ENCODE peak calls at places on chromosomes 7 and 10, in eight cellular contexts. One of them, this sample, is unnamed.

GRCh38 chr7:46191776-46192175 is 270.7 kb upstream of the IGFBP3 start:
- DNase-seq in left lung: no peak
- DNase-seq in heart right ventricle: no peak
- DNase-seq in body of pancreas: no peak
- DNase-seq in astrocyte: peak
- DNase-seq in cardiac muscle cell: no peak
- DNase-seq in A549: no peak
- DNase-seq in ascending aorta: no peak
- DNase-seq in this sample: no peak

GRCh38 chr10:115606081-115606480 is 512.9 kb downstream of the ATRNL1 start:
- DNase-seq in left lung: no peak
- DNase-seq in heart right ventricle: no peak
- DNase-seq in body of pancreas: no peak
- DNase-seq in astrocyte: peak
- DNase-seq in cardiac muscle cell: no peak
- DNase-seq in A549: no peak
- DNase-seq in ascending aorta: no peak
- DNase-seq in this sample: no peak

GRCh38 chr10:17645591-17646345 is 1.8 kb downstream of the STAM start:
- DNase-seq in left lung: no peak
- DNase-seq in heart right ventricle: no peak
- DNase-seq in body of pancreas: no peak
- DNase-seq in astrocyte: peak
- DNase-seq in cardiac muscle cell: no peak
- DNase-seq in A549: no peak
- DNase-seq in ascending aorta: no peak
- DNase-seq in this sample: no peak

GRCh38 chr7:23654508-23654907 is 25.5 kb upstream of the FAM221A start:
- DNase-seq in left lung: no peak
- DNase-seq in heart right ventricle: no peak
- DNase-seq in body of pancreas: peak
- DNase-seq in astrocyte: no peak
- DNase-seq in cardiac muscle cell: peak
- DNase-seq in A549: peak
- DNase-seq in ascending aorta: no peak
- DNase-seq in this sample: peak

GRCh38 chr7:141617280-141617679 is 66.1 kb downstream of the AGK start:
- DNase-seq in left lung: no peak
- DNase-seq in heart right ventricle: no peak
- DNase-seq in body of pancreas: no peak
- DNase-seq in astrocyte: no peak
- DNase-seq in cardiac muscle cell: no peak
- DNase-seq in A549: no peak
- DNase-seq in ascending aorta: no peak
- DNase-seq in this sample: no peak

GRCh38 chr7:73999664-74000420 is 28.1 kb upstream of the ELN start:
- DNase-seq in left lung: no peak
- DNase-seq in heart right ventricle: no peak
- DNase-seq in body of pancreas: peak
- DNase-seq in astrocyte: peak
- DNase-seq in cardiac muscle cell: peak
- DNase-seq in A549: no peak
- DNase-seq in ascending aorta: peak
- DNase-seq in this sample: no peak

GRCh38 chr7:29951206-29951605 is 38.4 kb downstream of the SCRN1 start:
- DNase-seq in left lung: no peak
- DNase-seq in heart right ventricle: no peak
- DNase-seq in body of pancreas: no peak
- DNase-seq in astrocyte: no peak
- DNase-seq in cardiac muscle cell: no peak
- DNase-seq in A549: no peak
- DNase-seq in ascending aorta: no peak
- DNase-seq in this sample: no peak

GRCh38 chr7:152076324-152076821 is 50.9 kb downstream of the GALNT11 start:
- DNase-seq in left lung: no peak
- DNase-seq in heart right ventricle: no peak
- DNase-seq in body of pancreas: peak
- DNase-seq in astrocyte: no peak
- DNase-seq in cardiac muscle cell: peak
- DNase-seq in A549: peak
- DNase-seq in ascending aorta: no peak
- DNase-seq in this sample: peak

GRCh38 chr7:117830422-117830954 is 42.8 kb downstream of the CTTNBP2 start:
- DNase-seq in left lung: peak
- DNase-seq in heart right ventricle: no peak
- DNase-seq in body of pancreas: no peak
- DNase-seq in astrocyte: no peak
- DNase-seq in cardiac muscle cell: no peak
- DNase-seq in A549: no peak
- DNase-seq in ascending aorta: no peak
- DNase-seq in this sample: no peak

GRCh38 chr10:72173635-72174296 is 42.0 kb upstream of the ANAPC16 start:
- DNase-seq in left lung: no peak
- DNase-seq in heart right ventricle: no peak
- DNase-seq in body of pancreas: no peak
- DNase-seq in astrocyte: peak
- DNase-seq in cardiac muscle cell: no peak
- DNase-seq in A549: peak
- DNase-seq in ascending aorta: no peak
- DNase-seq in this sample: no peak

GRCh38 chr10:71837085-71837827 is 13.8 kb downstream of the PSAP start:
- DNase-seq in left lung: no peak
- DNase-seq in heart right ventricle: no peak
- DNase-seq in body of pancreas: no peak
- DNase-seq in astrocyte: no peak
- DNase-seq in cardiac muscle cell: no peak
- DNase-seq in A549: peak
- DNase-seq in ascending aorta: no peak
- DNase-seq in this sample: no peak

GRCh38 chr10:132292287-132292971 is 15.3 kb downstream of the STK32C start:
- DNase-seq in left lung: peak
- DNase-seq in heart right ventricle: no peak
- DNase-seq in body of pancreas: no peak
- DNase-seq in astrocyte: no peak
- DNase-seq in cardiac muscle cell: no peak
- DNase-seq in A549: no peak
- DNase-seq in ascending aorta: peak
- DNase-seq in this sample: no peak

GRCh38 chr7:79452032-79452494 is 1.4 kb downstream of the MAGI2 start:
- DNase-seq in left lung: peak
- DNase-seq in heart right ventricle: peak
- DNase-seq in body of pancreas: peak
- DNase-seq in astrocyte: peak
- DNase-seq in cardiac muscle cell: peak
- DNase-seq in A549: peak
- DNase-seq in ascending aorta: peak
- DNase-seq in this sample: peak

GRCh38 chr7:143884978-143885559 is 16.9 kb downstream of the TCAF1 start:
- DNase-seq in left lung: peak
- DNase-seq in heart right ventricle: peak
- DNase-seq in body of pancreas: no peak
- DNase-seq in astrocyte: peak
- DNase-seq in cardiac muscle cell: peak
- DNase-seq in A549: no peak
- DNase-seq in ascending aorta: no peak
- DNase-seq in this sample: peak

GRCh38 chr10:109978481-109978880 is 29.3 kb upstream of the ADD3 start:
- DNase-seq in left lung: no peak
- DNase-seq in heart right ventricle: no peak
- DNase-seq in body of pancreas: peak
- DNase-seq in astrocyte: peak
- DNase-seq in cardiac muscle cell: peak
- DNase-seq in A549: peak
- DNase-seq in ascending aorta: no peak
- DNase-seq in this sample: peak

GRCh38 chr7:80392229-80393169 is 119.4 kb downstream of the GNAT3 start:
- DNase-seq in left lung: no peak
- DNase-seq in heart right ventricle: no peak
- DNase-seq in body of pancreas: no peak
- DNase-seq in astrocyte: no peak
- DNase-seq in cardiac muscle cell: peak
- DNase-seq in A549: peak
- DNase-seq in ascending aorta: no peak
- DNase-seq in this sample: no peak

GRCh38 chr10:95097805-95098204 is 28.5 kb upstream of the CYP2C8 start:
- DNase-seq in left lung: no peak
- DNase-seq in heart right ventricle: no peak
- DNase-seq in body of pancreas: no peak
- DNase-seq in astrocyte: no peak
- DNase-seq in cardiac muscle cell: no peak
- DNase-seq in A549: no peak
- DNase-seq in ascending aorta: no peak
- DNase-seq in this sample: no peak

GRCh38 chr10:22475857-22476600 is 130.7 kb downstream of the SPAG6 start:
- DNase-seq in left lung: no peak
- DNase-seq in heart right ventricle: peak
- DNase-seq in body of pancreas: no peak
- DNase-seq in astrocyte: no peak
- DNase-seq in cardiac muscle cell: no peak
- DNase-seq in A549: peak
- DNase-seq in ascending aorta: no peak
- DNase-seq in this sample: no peak

GRCh38 chr7:125934539-125934938 is 1004.9 kb upstream of the POT1 start:
- DNase-seq in left lung: no peak
- DNase-seq in heart right ventricle: no peak
- DNase-seq in body of pancreas: no peak
- DNase-seq in astrocyte: no peak
- DNase-seq in cardiac muscle cell: no peak
- DNase-seq in A549: no peak
- DNase-seq in ascending aorta: no peak
- DNase-seq in this sample: no peak

GRCh38 chr10:60141916-60142559 is 235.7 kb upstream of the CCDC6 start:
- DNase-seq in left lung: no peak
- DNase-seq in heart right ventricle: no peak
- DNase-seq in body of pancreas: no peak
- DNase-seq in astrocyte: no peak
- DNase-seq in cardiac muscle cell: no peak
- DNase-seq in A549: no peak
- DNase-seq in ascending aorta: no peak
- DNase-seq in this sample: no peak
- H3K4me3 ChIP-seq in left lung: no peak
- H3K4me3 ChIP-seq in heart right ventricle: no peak
- H3K4me3 ChIP-seq in body of pancreas: no peak
- H3K4me3 ChIP-seq in astrocyte: no peak
- H3K4me3 ChIP-seq in cardiac muscle cell: no peak
- H3K4me3 ChIP-seq in A549: no peak
- H3K4me3 ChIP-seq in ascending aorta: no peak
- H3K4me3 ChIP-seq in this sample: no peak

GRCh38 chr10:124681626-124682552 is 62.3 kb downstream of the FAM53B start:
- DNase-seq in left lung: no peak
- DNase-seq in heart right ventricle: peak
- DNase-seq in body of pancreas: no peak
- DNase-seq in astrocyte: no peak
- DNase-seq in cardiac muscle cell: no peak
- DNase-seq in A549: no peak
- DNase-seq in ascending aorta: no peak
- DNase-seq in this sample: no peak
- H3K27ac ChIP-seq in left lung: peak
- H3K27ac ChIP-seq in heart right ventricle: no peak
- H3K27ac ChIP-seq in body of pancreas: no peak
- H3K27ac ChIP-seq in astrocyte: no peak
- H3K27ac ChIP-seq in cardiac muscle cell: no peak
- H3K27ac ChIP-seq in A549: no peak
- H3K27ac ChIP-seq in ascending aorta: no peak
- H3K27ac ChIP-seq in this sample: no peak

GRCh38 chr10:103497161-103497915 is 3.8 kb downstream of the NEURL1 start:
- DNase-seq in left lung: no peak
- DNase-seq in heart right ventricle: no peak
- DNase-seq in body of pancreas: no peak
- DNase-seq in astrocyte: no peak
- DNase-seq in cardiac muscle cell: no peak
- DNase-seq in A549: no peak
- DNase-seq in ascending aorta: no peak
- DNase-seq in this sample: no peak

GRCh38 chr10:103492655-103493261 is 747 bp upstream of the NEURL1 start:
- DNase-seq in left lung: no peak
- DNase-seq in heart right ventricle: no peak
- DNase-seq in body of pancreas: no peak
- DNase-seq in astrocyte: no peak
- DNase-seq in cardiac muscle cell: no peak
- DNase-seq in A549: no peak
- DNase-seq in ascending aorta: no peak
- DNase-seq in this sample: no peak

GRCh38 chr10:103493362-103493871 is at the start of gene NEURL1:
- DNase-seq in left lung: no peak
- DNase-seq in heart right ventricle: no peak
- DNase-seq in body of pancreas: no peak
- DNase-seq in astrocyte: no peak
- DNase-seq in cardiac muscle cell: no peak
- DNase-seq in A549: no peak
- DNase-seq in ascending aorta: no peak
- DNase-seq in this sample: no peak

GRCh38 chr10:103493911-103494877 is 689 bp downstream of the NEURL1 start:
- DNase-seq in left lung: no peak
- DNase-seq in heart right ventricle: no peak
- DNase-seq in body of pancreas: peak
- DNase-seq in astrocyte: no peak
- DNase-seq in cardiac muscle cell: no peak
- DNase-seq in A549: no peak
- DNase-seq in ascending aorta: no peak
- DNase-seq in this sample: no peak

DNA sequence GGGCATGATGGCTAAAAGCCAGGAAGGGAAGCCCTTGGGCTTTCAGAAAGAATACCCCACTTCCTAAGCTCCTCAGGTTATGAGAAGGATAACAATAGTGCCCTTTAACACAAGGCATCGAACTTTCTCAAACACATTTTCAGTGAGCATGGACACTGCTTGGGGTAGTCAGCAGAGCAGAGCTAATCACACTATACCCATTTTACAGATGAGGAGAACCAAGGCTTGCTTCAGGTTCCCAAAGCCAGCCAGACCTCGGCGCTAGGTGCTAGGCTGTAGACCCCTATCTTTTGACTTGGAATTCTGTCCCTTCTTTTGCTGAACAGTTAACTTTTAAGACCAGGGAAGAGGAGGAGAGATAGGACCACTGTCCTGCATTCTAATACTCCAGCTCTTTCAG is 1.8 kb downstream of the NEURL1 start:
- DNase-seq in left lung: no peak
- DNase-seq in heart right ventricle: no peak
- DNase-seq in body of pancreas: no peak
- DNase-seq in astrocyte: no peak
- DNase-seq in cardiac muscle cell: no peak
- DNase-seq in A549: no peak
- DNase-seq in ascending aorta: no peak
- DNase-seq in this sample: no peak
- H3K4me3 ChIP-seq in left lung: no peak
- H3K4me3 ChIP-seq in heart right ventricle: no peak
- H3K4me3 ChIP-seq in body of pancreas: no peak
- H3K4me3 ChIP-seq in astrocyte: no peak
- H3K4me3 ChIP-seq in cardiac muscle cell: no peak
- H3K4me3 ChIP-seq in A549: no peak
- H3K4me3 ChIP-seq in ascending aorta: no peak
- H3K4me3 ChIP-seq in this sample: no peak

DNA sequence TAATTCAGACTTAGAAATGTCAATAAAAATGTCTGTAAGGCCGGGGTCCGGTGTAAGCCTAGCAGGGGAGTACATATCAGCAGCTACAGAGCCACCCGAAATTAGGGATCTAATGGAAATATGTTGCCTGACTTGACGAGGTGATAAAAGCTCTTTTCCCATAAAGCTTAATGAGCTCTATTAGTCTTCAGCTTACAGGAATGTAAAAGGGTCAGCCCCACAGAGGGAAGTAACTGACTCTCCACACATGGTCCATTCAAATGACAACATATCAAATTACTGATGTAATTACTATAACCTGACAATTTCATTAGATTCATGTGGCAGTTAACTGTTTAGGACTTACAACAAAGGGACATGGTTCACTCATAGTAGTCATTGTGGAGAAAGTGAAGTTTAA is 62.3 kb downstream of the ATE1 start:
- DNase-seq in left lung: no peak
- DNase-seq in heart right ventricle: no peak
- DNase-seq in body of pancreas: no peak
- DNase-seq in astrocyte: no peak
- DNase-seq in cardiac muscle cell: no peak
- DNase-seq in A549: no peak
- DNase-seq in ascending aorta: no peak
- DNase-seq in this sample: no peak
- H3K27ac ChIP-seq in left lung: no peak
- H3K27ac ChIP-seq in heart right ventricle: no peak
- H3K27ac ChIP-seq in body of pancreas: no peak
- H3K27ac ChIP-seq in astrocyte: no peak
- H3K27ac ChIP-seq in cardiac muscle cell: no peak
- H3K27ac ChIP-seq in A549: no peak
- H3K27ac ChIP-seq in ascending aorta: no peak
- H3K27ac ChIP-seq in this sample: no peak